ENCODE peak calls at places on chromosomes 16 and 17, in four cellular contexts. A is HCT116, C is GM23248, V is PC-3. J is an unnamed sample.

GRCh38 chr17:73304971-73305786 is 6.6 kb downstream of the CDC42EP4 start:
- DNase-seq in A (peak; percentile 55), C (peak; percentile 97), V (peak; percentile 84), J (peak; percentile 35)

GRCh38 chr17:17815436-17816200 is 21.2 kb downstream of the SREBF1 start:
- DNase-seq in A (no peak), C (no peak), V (no peak), J (no peak)

GRCh38 chr17:83091257-83092141 is 12.1 kb downstream of the METRNL start:
- DNase-seq in A (no peak), C (peak; percentile 72), V (peak; percentile 56), J (no peak)

GRCh38 chr17:71084219-71084618 is 914.9 kb downstream of the KCNJ2 start:
- DNase-seq in A (peak; percentile 69), C (peak; percentile 35), V (peak; percentile 77), J (peak; percentile 71)

GRCh38 chr17:44010966-44011647 is 3.7 kb downstream of the TMEM101 start:
- DNase-seq in A (no peak), C (no peak), V (no peak), J (no peak)

GRCh38 chr17:45073414-45074070 is 12.4 kb downstream of the NMT1 start:
- DNase-seq in A (no peak), C (peak; percentile 81), V (no peak), J (no peak)

GRCh38 chr16:74107795-74108610 is 188.6 kb upstream of the PSMD7 start:
- DNase-seq in A (peak; percentile 58), C (peak; percentile 46), V (peak; percentile 56), J (peak; percentile 71)

GRCh38 chr17:81833160-81833920 is at the start of gene MCRIP1:
- DNase-seq in A (peak; percentile 91), C (peak; percentile 99), V (peak; percentile 96), J (peak; percentile 99)

DNA sequence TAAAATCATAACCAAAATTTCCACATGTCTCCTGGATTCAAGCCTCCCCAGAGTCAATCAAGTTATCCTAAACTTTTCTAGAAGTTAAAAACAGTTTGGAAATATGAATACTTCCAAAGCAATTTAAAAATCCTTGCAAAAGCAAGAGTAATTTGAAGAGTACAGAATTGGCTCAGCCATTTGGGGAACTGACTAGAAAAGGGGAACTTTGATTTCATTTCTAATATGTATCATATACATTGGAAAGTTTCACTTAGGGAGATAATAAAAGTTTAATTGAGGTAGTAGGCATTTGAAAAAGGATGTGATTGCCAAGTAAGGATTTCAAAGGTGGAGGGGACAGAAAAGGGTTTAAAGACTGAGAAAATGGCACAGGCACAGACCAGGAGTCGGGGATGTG is 9.0 kb upstream of the SLFN12L start:
- DNase-seq in A (no peak), C (no peak), V (no peak), J (no peak)
- TF ChIP-seq EZH2phosphoT487 in A (no peak), C (no peak), V (no peak), J (no peak)

DNA sequence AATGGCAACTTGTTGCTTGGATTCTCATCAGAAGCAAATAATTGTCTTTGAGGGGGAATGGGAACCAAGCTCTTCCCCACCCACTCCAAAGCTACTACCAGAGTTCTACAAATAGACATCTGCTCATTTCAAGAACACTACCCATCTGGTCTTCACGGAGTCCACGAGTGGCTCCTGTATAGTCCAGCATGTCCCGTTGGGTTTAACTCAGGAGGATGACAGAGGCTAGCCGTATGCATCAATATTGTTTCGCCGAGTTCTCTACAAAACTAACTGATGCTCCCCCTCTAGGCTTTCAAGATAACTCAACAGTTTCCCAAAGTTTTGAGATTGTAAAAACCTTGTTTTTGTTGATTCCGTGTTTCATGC is 730 bp upstream of the BLMH start:
- DNase-seq in A (no peak), C (no peak), V (no peak), J (no peak)
- TF ChIP-seq EZH2 in A (no peak), C (no peak), V (no peak), J (no peak)

DNA sequence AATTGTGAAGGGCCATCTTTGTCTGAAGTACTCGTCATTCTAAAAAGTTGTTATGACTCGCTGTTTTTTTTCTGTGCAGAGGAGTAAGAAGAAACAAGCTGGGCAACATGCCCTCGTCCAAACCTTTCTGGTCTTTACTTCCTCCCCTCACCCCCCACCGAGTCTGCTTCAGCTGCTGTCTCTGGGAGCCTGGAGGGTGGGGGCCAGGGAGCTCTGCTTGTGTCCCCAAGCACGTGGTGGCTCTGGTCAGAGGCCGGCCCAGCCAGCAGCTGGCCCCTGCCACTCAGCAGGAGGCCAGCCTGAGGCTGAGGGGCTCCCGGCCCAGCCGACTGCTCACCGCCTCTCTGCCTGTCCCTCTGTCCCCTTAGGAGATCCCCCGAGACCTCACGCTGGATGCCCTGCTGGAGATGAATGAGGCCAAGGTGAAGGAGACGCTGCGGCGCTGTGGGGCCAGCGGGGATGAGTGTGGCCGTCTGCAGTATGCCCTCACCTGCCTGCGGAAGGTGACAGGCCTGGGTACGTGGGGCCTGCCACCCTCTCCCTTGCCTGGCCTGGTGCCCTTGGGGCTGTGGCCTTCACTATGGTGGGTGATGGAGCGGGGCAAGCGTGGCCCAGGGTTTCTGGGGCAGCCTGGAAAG is 53.7 kb upstream of the LGALS9 start:
- DNase-seq in A (no peak), C (peak; percentile 82), V (peak; percentile 59), J (peak; percentile 60)
- H2AFZ ChIP-seq in A (no peak overlapping the region), C (peak overlapping the region; percentile 46), V (no peak overlapping the region), J (no peak overlapping the region)

GRCh38 chr16:81600275-81600674 is 155.7 kb downstream of the CMIP start:
- DNase-seq in A (no peak), C (peak; percentile 71), V (peak; percentile 76), J (peak; percentile 35)
- TF ChIP-seq EZH2phosphoT487 in A (no peak), C (no peak), V (no peak), J (no peak)

GRCh38 chr16:17589898-17590297 is 119.1 kb upstream of the XYLT1 start:
- DNase-seq in A (no peak), C (no peak), V (no peak), J (no peak)
- TF ChIP-seq EZH2 in A (no peak), C (no peak), V (no peak), J (no peak)

GRCh38 chr17:49880291-49881053 is 32.6 kb upstream of the TAC4 start:
- DNase-seq in A (peak; percentile 70), C (peak; percentile 84), V (peak; percentile 91), J (peak; percentile 94)
- H2AFZ ChIP-seq in A (peak overlapping the region; percentile 39), C (peak overlapping the region; percentile 66), V (peak overlapping the region; percentile 63), J (no peak overlapping the region)

DNA sequence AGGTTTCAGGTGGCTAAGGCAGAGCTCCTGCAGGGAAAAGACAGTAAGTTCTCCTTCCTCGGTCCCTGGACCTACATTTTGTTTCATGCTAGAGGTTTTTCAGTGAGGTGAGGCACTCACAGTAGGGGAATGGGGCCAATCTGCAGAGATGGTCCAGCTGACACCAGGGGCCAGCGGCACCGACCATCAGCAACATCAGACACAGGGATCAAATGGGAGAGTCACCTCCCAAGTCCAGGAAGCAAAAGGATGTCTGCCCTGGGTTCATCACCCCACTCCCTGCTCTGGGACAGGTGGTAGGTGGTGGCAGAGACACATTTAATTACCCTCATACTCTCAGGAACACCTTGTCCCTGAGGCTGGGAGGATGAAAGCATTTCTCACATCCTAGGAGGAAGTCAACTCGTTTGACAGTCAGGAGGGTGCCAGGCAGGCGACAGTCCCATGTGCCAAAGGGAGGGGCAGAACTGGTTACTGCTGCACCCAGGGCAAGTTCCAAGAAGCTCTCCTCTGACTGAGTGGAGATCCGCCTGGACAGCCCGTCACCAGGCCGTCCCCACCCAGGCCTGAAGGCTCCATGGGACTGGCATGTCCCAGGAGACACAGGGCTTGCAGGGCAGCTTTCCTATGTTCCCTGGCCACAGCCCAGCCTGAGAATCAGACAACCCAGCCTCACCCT is 19.2 kb downstream of the ATP6V0D1 start:
- DNase-seq in A (no peak), C (no peak), V (no peak), J (no peak)
- TF ChIP-seq EZH2phosphoT487 in A (no peak), C (no peak), V (no peak), J (no peak)

DNA sequence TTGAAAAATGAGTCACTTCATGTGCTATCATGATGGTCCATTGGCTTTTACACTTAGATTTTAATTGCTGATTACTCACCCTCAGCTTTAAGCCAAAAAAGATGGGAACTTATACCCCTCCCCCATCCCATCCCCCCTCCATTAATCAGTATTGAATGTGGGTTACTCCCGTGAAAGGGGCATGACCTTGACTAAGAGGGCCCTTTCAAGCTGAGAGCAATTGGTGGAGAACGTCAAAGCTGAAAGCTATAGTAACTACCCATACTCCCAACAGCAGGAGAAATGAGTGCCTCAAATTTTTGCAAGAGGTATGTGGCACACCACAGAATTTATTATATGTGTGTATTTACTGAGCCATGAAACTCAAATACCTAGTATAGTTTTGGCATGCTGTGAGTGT is 99.7 kb upstream of the CDH8 start:
- DNase-seq in A (no peak), C (no peak), V (no peak), J (no peak)
- TF ChIP-seq EZH2 in A (no peak), C (no peak), V (no peak), J (no peak)

DNA sequence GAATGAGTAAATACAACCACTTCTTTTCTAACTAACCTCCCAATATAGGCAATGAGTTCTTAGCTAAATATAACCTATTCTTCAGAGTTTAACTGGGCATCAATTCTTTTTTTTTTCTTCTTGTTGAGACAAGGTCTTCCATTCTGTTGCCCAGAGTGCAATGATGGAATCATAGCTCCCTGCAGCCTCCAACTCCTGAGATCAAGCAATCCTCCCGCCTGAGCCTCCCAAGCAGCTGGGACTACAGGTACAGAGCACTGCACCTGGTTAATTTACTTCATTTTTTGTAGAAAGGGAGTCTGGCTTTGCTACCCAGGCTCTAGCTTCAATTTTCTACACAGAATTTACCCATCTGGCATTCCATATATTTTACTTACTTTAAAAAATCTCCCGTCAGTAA is 1.1 kb downstream of the METTL16 start:
- DNase-seq in A (no peak), C (no peak), V (no peak), J (no peak)
- H2AFZ ChIP-seq in A (no peak overlapping the region), C (peak overlapping the region; percentile 100), V (peak overlapping the region; percentile 91), J (no peak overlapping the region)